ENCODE peak calls at places on chromosomes 5 and 9, in four cellular contexts. E, X, D and Q are unnamed samples.

GRCh38 chr5:92019376-92019990 is 636.4 kb upstream of the ARRDC3 start:
- DNase-seq in E (no peak), X (no peak), D (no peak), Q (no peak)

GRCh38 chr9:2809692-2810423 is 34.0 kb downstream of the PUM3 start:
- DNase-seq in E (no peak), X (no peak), D (no peak), Q (no peak)

GRCh38 chr9:120477534-120478001 is 102.4 kb downstream of the CDK5RAP2 start:
- DNase-seq in E (peak), X (peak), D (peak), Q (no peak)

GRCh38 chr5:35830587-35830986 is 26.1 kb upstream of the IL7R start:
- DNase-seq in E (no peak), X (no peak), D (no peak), Q (no peak)

GRCh38 chr5:72338810-72339209 is 18.6 kb downstream of the PTCD2 start:
- DNase-seq in E (no peak), X (no peak), D (no peak), Q (no peak)

GRCh38 chr5:42791151-42791550 is 20.5 kb downstream of the SELENOP start:
- DNase-seq in E (no peak), X (no peak), D (no peak), Q (no peak)

GRCh38 chr5:2896371-2897275 is 145.1 kb upstream of the IRX2 start:
- DNase-seq in E (no peak), X (peak), D (peak), Q (peak)

GRCh38 chr5:151213803-151214613 is 9.9 kb downstream of the CCDC69 start:
- DNase-seq in E (peak), X (peak), D (peak), Q (peak)

GRCh38 chr9:110093417-110093816 is 114.5 kb downstream of the C9orf152 start:
- DNase-seq in E (no peak), X (no peak), D (no peak), Q (no peak)

GRCh38 chr9:107213561-107214028 is 69.5 kb upstream of the RAD23B start:
- DNase-seq in E (no peak), X (no peak), D (no peak), Q (no peak)

GRCh38 chr5:3222924-3223323 is 372.7 kb upstream of the IRX1 start:
- DNase-seq in E (no peak), X (no peak), D (peak), Q (peak)

GRCh38 chr9:93099551-93100264 is 3.7 kb downstream of the CARD19 start:
- DNase-seq in E (no peak), X (no peak), D (no peak), Q (peak)

GRCh38 chr9:126569036-126569435 is 44.7 kb upstream of the LMX1B start:
- DNase-seq in E (no peak), X (no peak), D (no peak), Q (no peak)

GRCh38 chr9:87271696-87272477 is 225.8 kb upstream of the DAPK1 start:
- DNase-seq in E (no peak), X (no peak), D (no peak), Q (no peak)

GRCh38 chr5:170154297-170154696 is 48.6 kb downstream of the FOXI1 start:
- DNase-seq in E (no peak), X (no peak), D (no peak), Q (no peak)

GRCh38 chr9:33466565-33467495 is 6.9 kb downstream of the NOL6 start:
- DNase-seq in E (peak), X (peak), D (no peak), Q (no peak)

GRCh38 chr5:166758151-166758550 is 1533.3 kb upstream of the WWC1 start:
- DNase-seq in E (no peak), X (no peak), D (no peak), Q (no peak)

GRCh38 chr9:116198344-116198743 is 44.8 kb downstream of the PAPPA start:
- DNase-seq in E (no peak), X (no peak), D (no peak), Q (no peak)

GRCh38 chr9:128705051-128705965 is 3.0 kb downstream of the PKN3 start:
- DNase-seq in E (no peak), X (no peak), D (no peak), Q (peak)

GRCh38 chr5:91146905-91147600 is 236.1 kb downstream of the ARRDC3 start:
- DNase-seq in E (no peak), X (no peak), D (no peak), Q (no peak)

GRCh38 chr5:74250304-74251102 is 390.0 kb downstream of the ENC1 start:
- DNase-seq in E (no peak), X (no peak), D (no peak), Q (no peak)

GRCh38 chr9:116163293-116164055 is 9.9 kb downstream of the PAPPA start:
- DNase-seq in E (no peak), X (no peak), D (no peak), Q (no peak)

GRCh38 chr9:37430841-37431597 is 8.5 kb downstream of the GRHPR start:
- DNase-seq in E (no peak), X (no peak), D (no peak), Q (no peak)

GRCh38 chr9:18490591-18491370 is 16.8 kb downstream of the ADAMTSL1 start:
- DNase-seq in E (no peak), X (no peak), D (no peak), Q (peak)
- H3K27ac ChIP-seq in E (peak), X (no peak), D (peak), Q (peak)

DNA sequence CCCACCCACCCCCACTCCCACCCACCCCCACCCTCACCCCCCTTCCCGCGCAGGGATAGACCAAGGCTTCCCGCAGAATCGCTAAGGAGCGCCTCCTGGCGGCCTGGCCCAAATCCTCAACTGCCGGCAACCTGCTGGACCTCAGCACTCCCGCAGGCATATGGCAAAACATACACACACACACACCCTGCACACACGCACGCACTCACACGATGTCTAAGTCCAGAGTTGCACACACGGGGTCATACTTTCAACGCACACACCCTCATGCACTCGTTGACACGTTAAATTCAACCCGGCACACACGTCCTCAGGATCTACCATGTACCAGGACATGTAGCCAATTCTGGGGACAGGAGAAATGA is 1.7 kb downstream of the CPLX2 start:
- DNase-seq in E (no peak), X (peak), D (no peak), Q (no peak)
- TF ChIP-seq CTCF in E (no peak), X (peak), D (no peak), Q (no peak)

GRCh38 chr9:70409280-70409679 is 5.2 kb downstream of the KLF9 start:
- DNase-seq in E (no peak), X (no peak), D (no peak), Q (no peak)
- H3K27ac ChIP-seq in E (peak), X (no peak), D (peak), Q (peak)

GRCh38 chr5:31581498-31582099 is 49.5 kb downstream of the C5orf22 start:
- DNase-seq in E (no peak), X (no peak), D (no peak), Q (no peak)
- TF ChIP-seq CTCF in E (peak), X (no peak), D (peak), Q (peak)